ENCODE peak calls at places on chromosome 10, in seven cellular contexts. F, B, K, X, G, R and O are unnamed samples.

GRCh38 chr10:113007343-113007771 is 57.3 kb downstream of the TCF7L2 start:
- DNase-seq in F (no peak), B (no peak), K (no peak), X (no peak), G (no peak), R (no peak), O (no peak)

GRCh38 chr10:84429926-84430520 is 101.6 kb downstream of the CCSER2 start:
- DNase-seq in F (peak; percentile 68), B (peak; percentile 60), K (peak; percentile 42), X (peak; percentile 46), G (no peak), R (peak; percentile 67), O (peak; percentile 69)

GRCh38 chr10:71213127-71213616 is 802 bp downstream of the UNC5B start:
- DNase-seq in F (peak; percentile 75), B (peak; percentile 74), K (no peak), X (no peak), G (no peak), R (peak; percentile 63), O (peak; percentile 81)

GRCh38 chr10:12690525-12691139 is 310.9 kb downstream of the CCDC3 start:
- DNase-seq in F (no peak), B (no peak), K (no peak), X (no peak), G (no peak), R (no peak), O (no peak)

GRCh38 chr10:77377678-77378352 is 259.8 kb downstream of the KCNMA1 start:
- DNase-seq in F (no peak), B (no peak), K (no peak), X (no peak), G (no peak), R (peak; percentile 20), O (no peak)

GRCh38 chr10:133465191-133465949 is 11.6 kb downstream of the SCART1 start:
- DNase-seq in F (no peak), B (no peak), K (no peak), X (no peak), G (no peak), R (no peak), O (no peak)

GRCh38 chr10:88652621-88653020 is 11.6 kb upstream of the LIPF start:
- DNase-seq in F (no peak), B (peak; percentile 22), K (no peak), X (no peak), G (no peak), R (no peak), O (no peak)

GRCh38 chr10:118287076-118287806 is 54.9 kb downstream of the FAM204A start:
- DNase-seq in F (no peak), B (no peak), K (no peak), X (no peak), G (no peak), R (no peak), O (no peak)

GRCh38 chr10:70662362-70663220 is 9.7 kb upstream of the ADAMTS14 start:
- DNase-seq in F (no peak), B (no peak), K (no peak), X (no peak), G (peak; percentile 61), R (no peak), O (no peak)

GRCh38 chr10:692682-693351 is 3.3 kb upstream of the DIP2C start:
- DNase-seq in F (no peak), B (no peak), K (no peak), X (no peak), G (no peak), R (no peak), O (no peak)

GRCh38 chr10:98013122-98013521 is 17.3 kb downstream of the CRTAC1 start:
- DNase-seq in F (no peak), B (no peak), K (no peak), X (no peak), G (no peak), R (no peak), O (no peak)

GRCh38 chr10:84140036-84140379 is 699 bp downstream of the GHITM start:
- DNase-seq in F (peak; percentile 31), B (peak; percentile 26), K (peak; percentile 22), X (no peak), G (no peak), R (peak; percentile 14), O (peak; percentile 38)

GRCh38 chr10:31759124-31759798 is 169.4 kb downstream of the ARHGAP12 start:
- DNase-seq in F (peak; percentile 61), B (peak; percentile 69), K (peak; percentile 75), X (peak; percentile 69), G (no peak), R (peak; percentile 50), O (peak; percentile 43)

GRCh38 chr10:121532465-121532864 is 65.8 kb downstream of the FGFR2 start:
- DNase-seq in F (no peak), B (no peak), K (no peak), X (no peak), G (no peak), R (no peak), O (no peak)

GRCh38 chr10:80771902-80772555 is 234.3 kb downstream of the SH2D4B start:
- DNase-seq in F (no peak), B (no peak), K (no peak), X (no peak), G (no peak), R (no peak), O (no peak)

GRCh38 chr10:59027975-59028640 is 148.3 kb upstream of the PHYHIPL start:
- DNase-seq in F (no peak), B (peak; percentile 44), K (no peak), X (no peak), G (no peak), R (no peak), O (peak; percentile 46)

GRCh38 chr10:4684434-4684833 is 141.6 kb upstream of the AKR1E2 start:
- DNase-seq in F (no peak), B (peak; percentile 37), K (no peak), X (no peak), G (no peak), R (no peak), O (no peak)
- H3K4me3 ChIP-seq in F (no peak overlapping the region), B (no peak overlapping the region), K (no peak overlapping the region), X (no peak overlapping the region), G (no peak overlapping the region), R (no peak overlapping the region), O (no peak overlapping the region)

DNA sequence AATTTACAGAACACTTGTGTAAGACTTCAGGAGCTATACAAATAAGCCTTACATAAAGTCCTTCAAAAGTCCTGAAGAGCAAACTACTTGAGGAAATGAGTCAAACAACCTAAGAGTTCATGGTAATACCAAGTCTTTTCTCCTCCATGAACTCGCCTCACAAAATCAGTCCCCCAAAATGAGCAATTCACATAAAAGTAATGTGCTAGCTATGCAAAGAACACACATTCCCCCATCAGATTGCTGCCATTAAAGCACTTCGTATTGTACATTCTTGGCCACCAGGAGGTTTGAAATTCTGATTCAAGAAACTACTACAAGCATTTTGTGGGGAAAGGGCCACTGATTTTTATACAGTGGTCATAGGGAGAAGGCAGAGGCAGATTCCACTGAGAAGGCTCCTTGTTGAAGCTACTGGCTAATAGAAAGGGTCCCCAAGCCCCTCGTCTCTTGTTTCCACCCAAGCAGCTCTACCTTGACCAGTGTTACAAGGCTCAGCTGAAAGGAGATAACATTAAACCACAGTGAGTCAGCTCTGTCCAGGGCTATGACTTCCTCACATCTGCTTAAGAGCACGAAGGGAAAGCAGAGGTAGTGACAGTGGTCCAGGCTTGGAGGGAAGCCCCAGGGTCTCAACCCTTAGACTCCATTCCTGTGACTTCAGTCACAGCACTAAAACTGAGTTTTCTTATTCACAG is 115.2 kb upstream of the CDK1 start:
- DNase-seq in F (no peak), B (no peak), K (no peak), X (no peak), G (no peak), R (no peak), O (peak; percentile 19)
- TF ChIP-seq CTCF in F (no peak), B (no peak), K (no peak), X (no peak), G (no peak), R (no peak), O (peak; percentile 4)

DNA sequence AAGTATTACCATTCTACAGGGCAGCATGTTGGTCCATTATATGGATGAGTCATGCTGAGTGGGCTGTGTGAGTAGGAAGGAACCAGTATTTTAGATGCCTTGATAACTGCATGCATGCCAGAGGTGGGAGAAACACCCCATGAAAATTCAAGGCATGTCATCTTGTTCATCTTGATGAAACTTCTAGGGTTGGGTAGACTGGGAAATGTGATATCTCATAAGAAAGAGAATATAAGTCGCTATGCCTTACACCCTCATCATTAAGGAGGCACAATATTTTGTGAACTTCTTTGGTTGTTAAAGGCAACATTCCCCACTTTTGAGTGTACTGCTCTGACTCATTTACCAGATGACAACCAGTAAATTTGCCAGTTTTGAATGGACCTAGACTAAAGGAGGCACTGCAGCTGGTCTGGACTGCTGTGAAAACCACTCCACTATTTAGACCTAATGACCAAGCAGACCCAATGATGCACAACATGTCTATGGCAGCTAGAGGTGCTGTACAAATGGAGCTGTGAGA is 48.0 kb downstream of the ZNF365 start:
- DNase-seq in F (no peak), B (peak; percentile 91), K (no peak), X (no peak), G (peak; percentile 76), R (no peak), O (peak; percentile 53)
- H3K4me3 ChIP-seq in F (no peak overlapping the region), B (no peak overlapping the region), K (no peak overlapping the region), X (no peak overlapping the region), G (no peak overlapping the region), R (no peak overlapping the region), O (no peak overlapping the region)

GRCh38 chr10:72981028-72981881 is 26.6 kb upstream of the PLA2G12B start:
- DNase-seq in F (no peak), B (no peak), K (no peak), X (no peak), G (no peak), R (no peak), O (no peak)
- TF ChIP-seq CTCF in F (no peak), B (no peak), K (no peak), X (no peak), G (no peak), R (no peak), O (no peak)

DNA sequence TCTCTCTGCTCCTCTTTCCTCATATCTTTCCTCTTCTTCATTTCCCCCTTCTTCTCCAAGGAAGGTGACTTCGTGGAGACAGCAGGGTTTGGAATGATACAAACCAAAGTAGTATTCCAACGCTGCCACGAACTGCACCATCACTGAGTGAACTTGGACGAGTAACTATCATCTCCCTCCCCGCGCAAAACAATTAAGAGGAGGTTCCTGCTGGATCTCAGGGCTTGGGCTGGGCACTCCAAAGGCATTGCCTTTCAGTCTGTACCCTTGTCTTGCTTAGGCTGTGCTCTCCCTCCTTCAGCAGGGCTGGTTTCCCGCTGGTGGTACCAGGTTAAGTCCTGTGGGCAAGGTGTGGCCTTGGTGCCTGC is 790 bp upstream of the PITX3 start:
- DNase-seq in F (no peak), B (no peak), K (no peak), X (no peak), G (no peak), R (no peak), O (no peak)
- H3K4me3 ChIP-seq in F (peak overlapping the region; percentile 55), B (peak overlapping the region; percentile 70), K (peak overlapping the region; percentile 72), X (peak overlapping the region; percentile 61), G (peak overlapping the region; percentile 64), R (no peak overlapping the region), O (peak overlapping the region; percentile 67)

GRCh38 chr10:106795619-106796018 is 368.9 kb downstream of the SORCS1 start:
- DNase-seq in F (peak; percentile 4), B (peak; percentile 43), K (no peak), X (no peak), G (no peak), R (no peak), O (no peak)

DNA sequence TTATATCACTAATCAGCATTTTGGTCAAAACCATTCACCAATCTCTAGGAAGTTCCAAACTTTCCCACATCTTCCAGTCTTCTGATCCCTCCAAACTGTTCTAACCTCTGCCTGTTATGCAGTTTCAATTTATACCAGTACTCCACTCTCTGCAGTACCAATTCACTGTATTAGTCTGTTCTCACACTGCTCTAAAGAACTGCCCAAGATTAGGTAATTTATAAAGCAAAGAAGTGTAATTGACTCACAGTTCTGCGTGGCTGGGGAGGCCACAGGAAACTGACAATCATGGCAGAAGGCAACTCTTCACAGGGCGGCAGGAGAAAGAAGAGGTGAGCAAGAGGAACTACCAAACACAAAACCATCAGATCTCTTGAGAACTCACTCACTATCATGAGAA is 374.9 kb downstream of the SORCS1 start:
- DNase-seq in F (no peak), B (no peak), K (no peak), X (no peak), G (no peak), R (no peak), O (no peak)
- TF ChIP-seq CTCF in F (no peak), B (no peak), K (no peak), X (no peak), G (no peak), R (no peak), O (no peak)